ENCODE peak calls at places on chromosomes 12 and 14, in ten cellular contexts. J, A, U, X, Z, Q, E, V, H and G are unnamed samples.

GRCh38 chr12:104133861-104134260 is 4.1 kb downstream of the NFYB start:
- DNase-seq in J (no peak), A (peak), U (no peak), X (no peak), Z (no peak), Q (no peak), E (no peak), V (no peak), H (no peak), G (no peak)

GRCh38 chr14:50469982-50470381 is 62.4 kb downstream of the MAP4K5 start:
- DNase-seq in J (no peak), A (no peak), U (peak), X (no peak), Z (no peak), Q (no peak), E (no peak), V (no peak), H (no peak), G (no peak)

GRCh38 chr12:42385341-42385841 is 59.4 kb downstream of the PPHLN1 start:
- DNase-seq in J (no peak), A (no peak), U (no peak), X (no peak), Z (no peak), Q (no peak), E (no peak), V (no peak), H (no peak), G (no peak)

GRCh38 chr14:68793734-68794129 is 865 bp upstream of the ZFP36L1 start:
- DNase-seq in J (no peak), A (no peak), U (no peak), X (no peak), Z (no peak), Q (no peak), E (peak), V (peak), H (no peak), G (no peak)

GRCh38 chr12:112046003-112046402 is 32.8 kb downstream of the ERP29 start:
- DNase-seq in J (no peak), A (no peak), U (no peak), X (no peak), Z (no peak), Q (no peak), E (no peak), V (no peak), H (no peak), G (no peak)

GRCh38 chr14:68815288-68816182 is 22.7 kb upstream of the ZFP36L1 start:
- DNase-seq in J (no peak), A (no peak), U (peak), X (no peak), Z (no peak), Q (no peak), E (no peak), V (no peak), H (no peak), G (no peak)

GRCh38 chr14:93106541-93107156 is 9.1 kb downstream of the ITPK1 start:
- DNase-seq in J (no peak), A (no peak), U (no peak), X (no peak), Z (peak), Q (no peak), E (no peak), V (no peak), H (no peak), G (no peak)

GRCh38 chr12:7555752-7556151 is 52.2 kb upstream of the CD163 start:
- DNase-seq in J (no peak), A (peak), U (peak), X (no peak), Z (no peak), Q (no peak), E (no peak), V (no peak), H (peak), G (no peak)

GRCh38 chr12:71315328-71315960 is 124.2 kb upstream of the LGR5 start:
- DNase-seq in J (no peak), A (no peak), U (no peak), X (no peak), Z (no peak), Q (no peak), E (no peak), V (no peak), H (no peak), G (no peak)

GRCh38 chr14:103501921-103502669 is 20.5 kb downstream of the CKB start:
- DNase-seq in J (no peak), A (no peak), U (no peak), X (no peak), Z (no peak), Q (no peak), E (no peak), V (no peak), H (no peak), G (peak)

GRCh38 chr12:112752298-112752697 is 39.2 kb upstream of the RPH3A start:
- DNase-seq in J (no peak), A (no peak), U (no peak), X (no peak), Z (no peak), Q (no peak), E (no peak), V (no peak), H (no peak), G (no peak)

GRCh38 chr12:15013634-15014169 is 40.9 kb downstream of the PDE6H start:
- DNase-seq in J (no peak), A (no peak), U (no peak), X (no peak), Z (no peak), Q (no peak), E (no peak), V (no peak), H (no peak), G (no peak)

GRCh38 chr14:24343795-24344660 is 4.2 kb upstream of the RIPK3 start:
- DNase-seq in J (no peak), A (no peak), U (no peak), X (no peak), Z (no peak), Q (no peak), E (no peak), V (no peak), H (no peak), G (no peak)

GRCh38 chr12:104827587-104827986 is 130.5 kb downstream of the SLC41A2 start:
- DNase-seq in J (no peak), A (peak), U (no peak), X (no peak), Z (no peak), Q (no peak), E (no peak), V (no peak), H (peak), G (no peak)

GRCh38 chr14:105889666-105890473 is 363.5 kb downstream of the TMEM121 start:
- DNase-seq in J (no peak), A (no peak), U (no peak), X (no peak), Z (peak), Q (no peak), E (peak), V (no peak), H (no peak), G (no peak)

GRCh38 chr12:124764451-124764850 is 99.2 kb downstream of the SCARB1 start:
- DNase-seq in J (no peak), A (peak), U (peak), X (no peak), Z (no peak), Q (no peak), E (no peak), V (no peak), H (peak), G (no peak)

GRCh38 chr14:29216774-29217232 is 450.2 kb downstream of the FOXG1 start:
- DNase-seq in J (no peak), A (no peak), U (no peak), X (no peak), Z (no peak), Q (peak), E (no peak), V (peak), H (peak), G (no peak)

GRCh38 chr12:89829434-89829975 is 120.9 kb upstream of the ATP2B1 start:
- DNase-seq in J (no peak), A (no peak), U (no peak), X (no peak), Z (no peak), Q (no peak), E (no peak), V (no peak), H (no peak), G (no peak)

GRCh38 chr14:31964979-31965734 is 111.9 kb upstream of the ARHGAP5 start:
- DNase-seq in J (no peak), A (no peak), U (no peak), X (no peak), Z (no peak), Q (no peak), E (no peak), V (no peak), H (no peak), G (no peak)

GRCh38 chr12:6553051-6553868 is 2.6 kb downstream of the IFFO1 start:
- DNase-seq in J (no peak), A (peak), U (no peak), X (no peak), Z (no peak), Q (no peak), E (no peak), V (no peak), H (peak), G (peak)

GRCh38 chr12:68162374-68162773 is 2.8 kb upstream of the IFNG start:
- DNase-seq in J (no peak), A (no peak), U (no peak), X (no peak), Z (no peak), Q (no peak), E (no peak), V (no peak), H (no peak), G (no peak)

GRCh38 chr14:69056389-69056788 is 77.3 kb upstream of the ACTN1 start:
- DNase-seq in J (no peak), A (no peak), U (no peak), X (no peak), Z (no peak), Q (no peak), E (no peak), V (no peak), H (peak), G (no peak)

GRCh38 chr12:10701226-10701681 is 21.9 kb downstream of the YBX3 start:
- DNase-seq in J (no peak), A (no peak), U (no peak), X (no peak), Z (no peak), Q (no peak), E (no peak), V (no peak), H (no peak), G (no peak)

GRCh38 chr12:2513141-2514037 is 281.4 kb upstream of the FKBP4 start:
- DNase-seq in J (no peak), A (no peak), U (no peak), X (no peak), Z (no peak), Q (no peak), E (no peak), V (no peak), H (no peak), G (no peak)

GRCh38 chr14:85471156-85471555 is 58.8 kb upstream of the FLRT2 start:
- DNase-seq in J (no peak), A (peak), U (no peak), X (no peak), Z (no peak), Q (no peak), E (no peak), V (no peak), H (no peak), G (no peak)

GRCh38 chr12:126337556-126337955 is 1272.3 kb downstream of the AACS start:
- DNase-seq in J (no peak), A (no peak), U (no peak), X (no peak), Z (no peak), Q (no peak), E (no peak), V (no peak), H (no peak), G (peak)

GRCh38 chr12:104653730-104654328 is 197.1 kb downstream of the CHST11 start:
- DNase-seq in J (no peak), A (peak), U (peak), X (no peak), Z (no peak), Q (no peak), E (no peak), V (peak), H (no peak), G (no peak)

GRCh38 chr12:54030889-54031860 is 1.7 kb upstream of the HOXC5 start:
- DNase-seq in J (no peak), A (no peak), U (no peak), X (no peak), Z (no peak), Q (no peak), E (peak), V (no peak), H (no peak), G (no peak)

GRCh38 chr12:96982671-96983070 is 75.6 kb downstream of the NEDD1 start:
- DNase-seq in J (no peak), A (no peak), U (no peak), X (no peak), Z (no peak), Q (no peak), E (no peak), V (no peak), H (no peak), G (no peak)

GRCh38 chr12:56878010-56878339 is 56.2 kb downstream of the SDR9C7 start:
- DNase-seq in J (no peak), A (no peak), U (no peak), X (no peak), Z (no peak), Q (no peak), E (no peak), V (no peak), H (no peak), G (no peak)